ENCODE peak calls at places on chromosome 18, in five cellular contexts. S is cardiac fibroblast, W is Peyer's patch, X is tibial artery, U is adrenal gland. F is an unnamed sample.

GRCh38 chr18:39561136-39561535 is 1995.5 kb upstream of the CELF4 start:
- DNase-seq in X (no peak), W (no peak), U (no peak), S (peak), F (no peak)

GRCh38 chr18:41829648-41830516 is 125.2 kb upstream of the PIK3C3 start:
- DNase-seq in S (peak), X (no peak), U (no peak), W (no peak), F (peak)

GRCh38 chr18:69257861-69258458 is 142.7 kb upstream of the DOK6 start:
- DNase-seq in W (no peak), X (no peak), U (no peak), S (peak), F (no peak)

GRCh38 chr18:76986391-76986790 is 146.2 kb downstream of the MBP start:
- DNase-seq in S (no peak), U (no peak), W (no peak), X (no peak), F (no peak)

GRCh38 chr18:12571617-12572016 is 86.3 kb downstream of the SPIRE1 start:
- DNase-seq in X (no peak), S (peak), W (no peak), U (no peak), F (no peak)

GRCh38 chr18:51193621-51194287 is 3.7 kb downstream of the MEX3C start:
- DNase-seq in S (peak), W (no peak), X (no peak), U (no peak), F (no peak)

GRCh38 chr18:11658019-11658418 is 31.0 kb upstream of the GNAL start:
- DNase-seq in S (no peak), X (no peak), W (no peak), U (no peak), F (no peak)

GRCh38 chr18:61727241-61727640 is 165.6 kb downstream of the RNF152 start:
- DNase-seq in U (no peak), W (no peak), X (no peak), S (peak), F (no peak)

DNA sequence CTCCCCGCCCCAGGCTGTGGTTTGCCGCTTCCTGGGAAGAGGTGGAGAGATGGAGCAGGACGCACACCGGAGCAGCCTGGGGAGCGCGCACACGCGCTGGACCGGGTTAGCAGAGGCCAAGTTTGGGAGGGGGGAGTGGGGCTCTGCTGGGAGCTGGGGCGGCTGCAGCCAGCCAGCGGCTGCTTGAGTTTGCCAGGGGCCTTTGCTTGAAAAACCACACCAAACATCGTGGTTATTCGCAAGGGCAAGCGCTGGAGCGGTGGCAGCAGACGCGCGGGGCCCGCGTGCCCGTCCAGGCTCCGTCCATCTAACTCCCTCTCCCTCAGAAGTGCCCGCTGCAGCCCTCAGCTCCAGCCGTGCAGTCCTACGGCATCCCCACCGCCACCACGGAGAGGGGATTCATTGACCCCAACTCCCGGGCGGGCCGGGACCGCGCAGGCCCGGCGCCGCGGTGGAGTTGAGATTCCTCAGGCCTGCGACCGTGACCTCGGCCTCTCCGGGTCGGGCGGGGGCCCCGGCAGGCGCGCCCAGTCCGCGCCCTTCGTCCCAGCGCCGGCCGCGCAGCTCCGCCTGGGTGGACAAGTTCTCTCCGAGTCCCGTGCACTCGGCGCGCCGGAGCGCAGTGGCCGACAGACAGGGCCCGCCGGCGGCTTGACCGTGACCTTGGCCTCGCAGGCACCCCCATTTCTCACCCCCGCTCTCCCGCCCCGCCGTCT is 4.5 kb downstream of the PTGR3 start:
- DNase-seq in U (no peak), S (peak), W (peak), X (no peak), F (peak)
- H3K4me3 ChIP-seq in U (peak), S (peak), W (peak), X (peak), F (peak)

GRCh38 chr18:59696311-59697235 is 650 bp downstream of the CCBE1 start:
- DNase-seq in W (peak), X (no peak), U (peak), S (peak), F (peak)
- H3K4me3 ChIP-seq in W (peak), X (peak), U (peak), S (peak), F (peak)

DNA sequence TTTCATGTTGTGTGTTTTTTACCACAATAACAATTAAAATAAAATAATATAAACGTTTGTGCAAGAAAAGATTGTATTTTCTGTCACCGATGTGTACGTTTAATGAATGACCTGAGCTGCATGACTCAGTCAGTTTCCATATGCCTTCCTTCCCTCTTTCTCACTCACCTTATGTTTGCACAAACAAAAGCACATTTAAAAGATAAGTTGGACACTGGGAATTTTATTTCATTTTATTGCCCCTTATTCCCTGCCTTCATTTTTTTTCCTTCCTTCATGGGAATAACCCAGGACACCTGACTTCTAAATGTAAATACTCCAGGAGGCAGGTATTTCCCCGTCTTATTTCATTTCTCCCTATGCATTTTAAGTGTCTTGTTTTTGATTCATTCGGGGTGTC is 143.6 kb upstream of the TTC39C start:
- DNase-seq in U (no peak), X (no peak), S (no peak), W (no peak), F (no peak)
- H3K4me3 ChIP-seq in U (no peak), X (no peak), S (no peak), W (no peak), F (no peak)

GRCh38 chr18:44824884-44825283 is 144.2 kb downstream of the SETBP1 start:
- DNase-seq in W (no peak), U (no peak), S (no peak), X (no peak), F (no peak)
- H3K4me3 ChIP-seq in W (no peak), U (no peak), S (no peak), X (no peak), F (no peak)

GRCh38 chr18:47215554-47216138 is 35.8 kb downstream of the SKOR2 start:
- DNase-seq in W (no peak), X (no peak), U (peak), S (peak), F (peak)
- H3K4me3 ChIP-seq in W (no peak), X (no peak), U (no peak), S (no peak), F (no peak)

GRCh38 chr18:79519751-79520472 is 124.2 kb downstream of the NFATC1 start:
- DNase-seq in W (peak), X (peak), S (peak), U (no peak), F (peak)
- H3K4me3 ChIP-seq in W (peak), X (no peak), S (no peak), U (no peak), F (no peak)

GRCh38 chr18:32427084-32427933 is 43.4 kb downstream of the GAREM1 start:
- DNase-seq in X (no peak), U (no peak), W (no peak), S (peak), F (peak)
- H3K4me3 ChIP-seq in X (no peak), U (no peak), W (no peak), S (no peak), F (no peak)

GRCh38 chr18:35730738-35731370 is 149.3 kb downstream of the GALNT1 start:
- DNase-seq in W (no peak), S (peak), X (no peak), U (peak), F (peak)
- H3K4me3 ChIP-seq in W (no peak), S (peak), X (no peak), U (peak), F (no peak)

F was measured in cardiac muscle cell.